ENCODE peak calls at places on chromosomes 1 and 21, in seven cellular contexts. U, D, G, E, Z, M and J are unnamed samples.

GRCh38 chr21:16870116-16870515 is 642.7 kb upstream of the CXADR start:
- DNase-seq in G (no peak), D (no peak), M (no peak), Z (peak), E (no peak), U (no peak), J (no peak)

GRCh38 chr1:53890522-53890941 is 935 bp upstream of the YIPF1 start:
- DNase-seq in M (no peak), Z (no peak), U (no peak), G (no peak), E (no peak), D (no peak), J (no peak)

GRCh38 chr1:165371588-165372235 is 15.2 kb upstream of the LMX1A start:
- DNase-seq in U (no peak), D (no peak), G (no peak), Z (no peak), E (no peak), M (peak), J (no peak)

GRCh38 chr1:244113532-244114320 is 62.6 kb downstream of the ZBTB18 start:
- DNase-seq in E (no peak), M (peak), D (peak), U (no peak), Z (no peak), G (no peak), J (no peak)

GRCh38 chr1:173789841-173790240 is 34.6 kb upstream of the DARS2 start:
- DNase-seq in G (no peak), Z (no peak), E (no peak), U (no peak), M (no peak), D (no peak), J (no peak)

GRCh38 chr1:181028241-181029014 is 5.4 kb upstream of the MR1 start:
- DNase-seq in U (no peak), M (peak), Z (peak), D (peak), G (no peak), E (no peak), J (no peak)

GRCh38 chr1:38064232-38064903 is 17.8 kb upstream of the POU3F1 start:
- DNase-seq in D (peak), U (peak), E (no peak), Z (peak), M (peak), G (peak), J (peak)

GRCh38 chr1:201436461-201436860 is 14.9 kb upstream of the TNNI1 start:
- DNase-seq in M (no peak), Z (no peak), G (no peak), U (peak), D (peak), E (no peak), J (peak)

GRCh38 chr1:234925440-234926251 is 203.0 kb downstream of the TOMM20 start:
- DNase-seq in Z (peak), G (no peak), U (peak), M (peak), D (peak), E (no peak), J (peak)

GRCh38 chr1:21318714-21319159 is 28.5 kb upstream of the ECE1 start:
- DNase-seq in Z (peak), E (no peak), M (peak), U (no peak), D (no peak), G (no peak), J (no peak)

GRCh38 chr1:84643183-84643582 is 47.1 kb downstream of the SSX2IP start:
- DNase-seq in E (no peak), Z (no peak), M (no peak), D (no peak), G (no peak), U (no peak), J (no peak)

GRCh38 chr1:184535191-184535970 is 148.6 kb downstream of the C1orf21 start:
- DNase-seq in D (peak), G (no peak), M (peak), U (no peak), E (no peak), Z (peak), J (no peak)

GRCh38 chr1:1293618-1294249 is 13.5 kb downstream of the SCNN1D start:
- DNase-seq in M (no peak), D (no peak), G (no peak), Z (no peak), U (no peak), E (peak), J (peak)

GRCh38 chr1:23899070-23899469 is 14.1 kb downstream of the CNR2 start:
- DNase-seq in E (no peak), D (no peak), Z (no peak), U (no peak), G (no peak), M (no peak), J (no peak)

GRCh38 chr1:32249831-32250525 is 1.1 kb upstream of the LCK start:
- DNase-seq in D (no peak), U (no peak), M (peak), Z (no peak), G (no peak), E (no peak), J (no peak)

GRCh38 chr1:27179373-27179772 is 24.4 kb upstream of the SLC9A1 start:
- DNase-seq in Z (peak), G (no peak), M (no peak), E (no peak), D (no peak), U (no peak), J (no peak)

GRCh38 chr1:64471218-64471719 is 1.3 kb downstream of the CACHD1 start:
- DNase-seq in M (peak), D (peak), G (peak), Z (peak), E (peak), U (peak), J (peak)

GRCh38 chr1:177897601-177898376 is 72.1 kb downstream of the SEC16B start:
- DNase-seq in E (peak), M (no peak), G (no peak), D (no peak), Z (no peak), U (no peak), J (no peak)

GRCh38 chr1:211634461-211634860 is 41.0 kb downstream of the NEK2 start:
- DNase-seq in G (no peak), M (no peak), E (no peak), U (no peak), Z (no peak), D (no peak), J (no peak)

GRCh38 chr1:11802973-11803885 is 2.5 kb downstream of the MTHFR start:
- DNase-seq in U (peak), E (peak), G (peak), D (peak), Z (peak), M (peak), J (peak)

GRCh38 chr1:90707363-90707710 is 9.8 kb downstream of the BARHL2 start:
- DNase-seq in D (no peak), Z (no peak), U (peak), G (no peak), M (peak), E (no peak), J (peak)

GRCh38 chr1:2088434-2088833 is 38.2 kb downstream of the PRKCZ start:
- DNase-seq in M (peak), U (no peak), G (no peak), E (no peak), D (no peak), Z (peak), J (no peak)

GRCh38 chr1:235783148-235783776 is 83.4 kb downstream of the LYST start:
- DNase-seq in Z (peak), E (peak), M (peak), G (no peak), U (peak), D (peak), J (peak)

GRCh38 chr21:23936224-23936623 is 1671.1 kb downstream of the MRPL39 start:
- DNase-seq in G (no peak), E (peak), D (no peak), U (no peak), Z (no peak), M (peak), J (peak)

GRCh38 chr1:35507947-35508346 is 49.3 kb downstream of the KIAA0319L start:
- DNase-seq in M (no peak), Z (no peak), D (no peak), E (no peak), G (no peak), U (no peak), J (no peak)

GRCh38 chr1:156910309-156910782 is 10.1 kb upstream of the LRRC71 start:
- DNase-seq in M (no peak), G (peak), D (no peak), U (peak), E (peak), Z (no peak), J (peak)

GRCh38 chr1:35554261-35555211 is 2.7 kb downstream of the KIAA0319L start:
- DNase-seq in M (no peak), U (no peak), E (no peak), Z (no peak), G (no peak), D (no peak), J (peak)

GRCh38 chr1:244651956-244652698 is 799 bp upstream of the DESI2 start:
- DNase-seq in U (no peak), M (peak), D (no peak), G (no peak), Z (no peak), E (no peak), J (peak)

GRCh38 chr21:29481641-29482040 is 182.9 kb downstream of the BACH1 start:
- DNase-seq in U (no peak), Z (peak), D (peak), G (no peak), E (no peak), M (peak), J (no peak)

GRCh38 chr1:36872126-36872754 is 162.1 kb downstream of the GRIK3 start:
- DNase-seq in M (no peak), G (no peak), D (no peak), E (no peak), U (no peak), Z (no peak), J (no peak)

GRCh38 chr1:151680812-151681211 is 35.8 kb downstream of the CELF3 start:
- DNase-seq in E (no peak), G (no peak), M (peak), D (peak), U (peak), Z (peak), J (no peak)

GRCh38 chr1:202058001-202058908 is 47.9 kb downstream of the ELF3 start:
- DNase-seq in D (peak), G (no peak), U (peak), M (peak), Z (no peak), E (no peak), J (no peak)

GRCh38 chr1:17611991-17612390 is 72.5 kb downstream of the ARHGEF10L start:
- DNase-seq in U (no peak), G (no peak), E (no peak), M (peak), Z (peak), D (peak), J (no peak)

GRCh38 chr1:25566186-25566729 is 22.9 kb downstream of the LDLRAP1 start:
- DNase-seq in U (no peak), M (no peak), Z (no peak), G (no peak), D (no peak), E (no peak), J (no peak)

GRCh38 chr1:43653339-43653738 is 3.4 kb downstream of the KDM4A start:
- DNase-seq in U (peak), E (no peak), G (no peak), M (no peak), D (peak), Z (no peak), J (peak)

DNA sequence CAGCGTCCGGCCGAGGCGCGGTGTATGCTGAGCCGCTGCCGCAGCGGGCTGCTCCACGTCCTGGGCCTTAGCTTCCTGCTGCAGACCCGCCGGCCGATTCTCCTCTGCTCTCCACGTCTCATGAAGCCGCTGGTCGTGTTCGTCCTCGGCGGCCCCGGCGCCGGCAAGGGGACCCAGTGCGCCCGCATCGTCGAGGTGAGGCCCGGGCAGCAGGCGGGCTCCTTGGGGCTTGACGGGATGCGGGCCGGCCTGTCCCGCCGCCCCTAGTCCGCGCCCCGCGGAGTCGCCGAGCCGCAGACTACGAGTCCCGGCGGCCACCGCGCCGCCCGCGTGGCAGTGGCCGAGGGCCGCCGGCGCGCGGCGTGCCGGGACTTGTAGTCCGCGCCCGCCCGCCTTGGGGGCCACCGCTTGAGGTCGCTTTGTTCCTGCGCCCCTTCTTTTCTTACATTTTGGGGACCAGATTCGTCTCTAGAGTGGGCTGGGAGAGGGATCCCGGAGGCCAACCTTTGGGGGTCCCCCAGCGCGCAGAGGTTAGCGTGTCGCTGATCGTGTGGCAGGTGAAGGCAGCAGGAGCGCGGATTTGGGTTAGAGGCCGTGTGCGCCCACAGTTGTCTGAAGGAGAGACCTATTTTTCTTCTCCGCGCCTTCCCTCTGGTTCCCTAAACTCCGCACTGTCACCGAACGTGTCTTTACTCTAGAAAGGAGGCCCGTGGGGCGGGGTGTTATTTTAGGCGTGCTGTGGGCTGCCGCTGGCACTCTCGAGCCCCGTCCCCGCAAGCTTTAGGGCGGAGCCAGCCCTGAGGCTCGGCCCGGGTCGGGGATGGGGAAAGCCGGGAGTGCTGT is 553 bp downstream of the CMPK1 start:
- DNase-seq in E (peak), Z (peak), G (peak), M (peak), U (peak), D (peak), J (peak)
- TF ChIP-seq CTCF in E (peak), Z (peak), G (peak), M (peak), U (peak), D (peak), J (no peak)

GRCh38 chr21:45454924-45455315 is 50.0 kb downstream of the COL18A1 start:
- DNase-seq in U (no peak), Z (no peak), D (no peak), G (no peak), E (no peak), M (peak), J (no peak)

GRCh38 chr21:45455321-45456013 is 50.5 kb downstream of the COL18A1 start:
- DNase-seq in Z (no peak), U (no peak), E (no peak), G (no peak), D (no peak), M (peak), J (no peak)

GRCh38 chr21:45452696-45453307 is 47.8 kb downstream of the COL18A1 start:
- DNase-seq in E (no peak), D (no peak), U (no peak), Z (no peak), G (no peak), M (no peak), J (no peak)

GRCh38 chr21:45453308-45453950 is 48.5 kb downstream of the COL18A1 start:
- DNase-seq in U (no peak), D (no peak), Z (no peak), E (no peak), M (no peak), G (no peak), J (no peak)

DNA sequence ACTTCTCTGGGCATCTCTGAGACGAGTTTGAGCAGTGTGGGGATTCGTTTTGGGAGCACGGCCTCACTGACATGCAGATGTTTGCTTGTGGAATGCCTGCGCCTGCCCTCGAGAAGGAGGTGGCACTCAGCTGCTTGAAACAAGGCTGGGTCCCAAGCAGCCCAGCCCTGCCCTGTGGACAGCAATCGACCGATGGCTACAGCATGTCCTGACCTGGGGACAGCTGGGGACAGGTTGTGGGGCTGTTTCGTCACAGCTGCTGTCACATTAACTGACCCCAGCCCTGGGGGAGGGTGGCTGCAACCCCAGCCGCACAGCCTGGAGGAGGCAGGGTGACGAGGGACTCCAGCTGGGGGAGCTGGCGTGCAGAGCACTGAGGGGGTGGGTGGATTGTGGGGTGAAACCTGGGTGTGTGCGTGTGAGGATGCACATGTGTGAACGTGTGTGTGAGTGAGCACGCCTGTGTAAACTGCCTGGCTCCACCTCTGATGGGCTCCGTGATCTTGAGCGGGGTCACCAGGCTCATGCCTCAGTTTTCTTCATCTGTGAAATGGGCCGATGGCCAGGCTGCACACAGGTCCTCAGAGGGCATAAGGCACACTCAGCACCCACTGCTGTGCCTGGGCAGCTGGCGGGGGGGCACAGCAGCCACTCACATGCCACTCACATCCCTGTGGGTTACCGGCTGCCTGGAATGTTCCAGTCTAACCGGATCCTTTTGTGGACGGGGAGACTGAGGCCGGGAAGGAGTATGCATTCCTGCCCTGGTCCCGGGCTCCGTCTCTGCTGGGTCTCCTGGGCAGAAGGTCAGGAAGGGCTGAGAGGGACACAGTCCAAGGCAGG is 49.3 kb downstream of the COL18A1 start:
- DNase-seq in M (no peak), D (no peak), E (no peak), U (no peak), Z (no peak), G (no peak), J (no peak)
- TF ChIP-seq CTCF in M (no peak), D (no peak), E (no peak), U (no peak), Z (no peak), G (no peak), J (no peak)

GRCh38 chr1:55272994-55273393 is 57.8 kb upstream of the USP24 start:
- DNase-seq in G (no peak), D (no peak), E (no peak), U (no peak), M (no peak), Z (no peak), J (no peak)
- TF ChIP-seq CTCF in G (no peak), D (no peak), E (no peak), U (no peak), M (no peak), Z (no peak), J (no peak)

DNA sequence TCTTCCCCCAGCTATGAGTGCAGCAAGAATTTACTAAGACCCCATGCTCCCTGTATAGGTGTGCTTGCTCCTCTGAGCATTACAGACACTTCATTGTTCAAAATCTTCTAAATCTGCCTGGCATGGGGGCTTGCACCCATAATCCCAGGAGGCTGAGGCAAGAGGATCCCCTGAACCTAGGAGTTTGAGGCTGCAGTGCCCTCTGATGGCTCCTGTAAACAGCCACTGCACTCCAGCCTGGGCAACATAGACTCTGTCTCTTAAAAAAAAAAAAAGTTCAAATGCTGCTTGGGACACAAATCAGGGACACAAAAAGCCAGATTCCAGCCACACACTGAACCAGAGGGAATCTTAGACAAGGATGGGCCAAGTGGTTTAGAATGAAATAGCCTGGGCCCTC is 3.4 kb upstream of the ACOT7 start:
- DNase-seq in Z (no peak), U (no peak), G (no peak), M (no peak), D (no peak), E (no peak), J (no peak)
- TF ChIP-seq CTCF in Z (peak), U (no peak), G (no peak), M (peak), D (peak), E (no peak), J (peak)

GRCh38 chr21:25790122-25790951 is 55.6 kb downstream of the GABPA start:
- DNase-seq in U (peak), Z (peak), G (no peak), E (peak), D (peak), M (peak), J (peak)

GRCh38 chr21:25788677-25789076 is 53.9 kb downstream of the GABPA start:
- DNase-seq in G (no peak), U (no peak), D (no peak), Z (no peak), E (no peak), M (no peak), J (no peak)

DNA sequence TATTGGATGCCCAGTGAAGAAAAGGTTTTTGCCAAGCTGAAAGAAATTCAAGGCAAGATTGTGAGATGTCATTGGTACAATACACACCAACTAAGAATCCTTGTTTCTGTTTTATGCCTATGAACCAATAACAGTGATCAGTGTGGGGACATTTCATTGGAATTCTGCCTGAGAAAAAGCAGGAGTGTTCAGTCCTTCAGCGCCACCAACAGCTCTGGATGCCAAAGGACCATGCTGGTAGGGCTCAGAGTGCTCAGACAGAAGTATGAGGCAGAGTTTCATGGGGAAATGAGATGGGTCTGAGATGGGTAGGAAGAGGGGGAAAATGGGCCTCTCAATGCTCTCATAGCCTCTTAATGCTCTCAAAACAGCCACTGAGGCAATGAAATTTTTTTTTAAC is 56.5 kb downstream of the GABPA start:
- DNase-seq in U (no peak), M (no peak), Z (no peak), G (no peak), E (no peak), D (no peak), J (peak)
- TF ChIP-seq CTCF in U (no peak), M (no peak), Z (no peak), G (no peak), E (peak), D (no peak), J (peak)